ENCODE peak calls at places on chromosomes 11 and 22, in five cellular contexts. One of them, this sample, is unnamed.

GRCh38 chr11:34154059-34154875 is 48.8 kb downstream of the NAT10 start:
- DNase-seq in K562: no peak
- DNase-seq in HepG2: no peak
- DNase-seq in GM12878: peak; percentile 42
- DNase-seq in A549: no peak
- DNase-seq in this sample: no peak

GRCh38 chr11:71447791-71448256 is 369 bp downstream of the DHCR7 start:
- DNase-seq in K562: peak; percentile 85
- DNase-seq in GM12878: no peak
- DNase-seq in A549: peak; percentile 33
- DNase-seq in HepG2: no peak
- DNase-seq in this sample: peak; percentile 79

GRCh38 chr11:134541951-134542350 is 129.9 kb upstream of the B3GAT1 start:
- DNase-seq in A549: no peak
- DNase-seq in K562: no peak
- DNase-seq in GM12878: no peak
- DNase-seq in HepG2: no peak
- DNase-seq in this sample: no peak

GRCh38 chr22:50730941-50731661 is 6.9 kb upstream of the ACR start:
- DNase-seq in HepG2: no peak
- DNase-seq in GM12878: no peak
- DNase-seq in K562: no peak
- DNase-seq in A549: no peak
- DNase-seq in this sample: peak; percentile 39

GRCh38 chr11:44011797-44012196 is 36.0 kb upstream of the ACCSL start:
- DNase-seq in GM12878: no peak
- DNase-seq in K562: no peak
- DNase-seq in A549: no peak
- DNase-seq in HepG2: no peak
- DNase-seq in this sample: no peak

GRCh38 chr11:6387811-6388599 is 2.3 kb upstream of the SMPD1 start:
- DNase-seq in HepG2: peak; percentile 51
- DNase-seq in A549: no peak
- DNase-seq in GM12878: no peak
- DNase-seq in K562: no peak
- DNase-seq in this sample: no peak

GRCh38 chr11:6127881-6128280 is 20.4 kb downstream of the OR56B4 start:
- DNase-seq in HepG2: no peak
- DNase-seq in GM12878: no peak
- DNase-seq in K562: no peak
- DNase-seq in A549: no peak
- DNase-seq in this sample: no peak

GRCh38 chr22:43202326-43202725 is 15.4 kb upstream of the TTLL12 start:
- DNase-seq in GM12878: no peak
- DNase-seq in HepG2: no peak
- DNase-seq in A549: no peak
- DNase-seq in K562: no peak
- DNase-seq in this sample: no peak

GRCh38 chr22:39097098-39098020 is at the start of gene APOBEC3H:
- DNase-seq in K562: no peak
- DNase-seq in GM12878: no peak
- DNase-seq in A549: no peak
- DNase-seq in HepG2: no peak
- DNase-seq in this sample: no peak

DNA sequence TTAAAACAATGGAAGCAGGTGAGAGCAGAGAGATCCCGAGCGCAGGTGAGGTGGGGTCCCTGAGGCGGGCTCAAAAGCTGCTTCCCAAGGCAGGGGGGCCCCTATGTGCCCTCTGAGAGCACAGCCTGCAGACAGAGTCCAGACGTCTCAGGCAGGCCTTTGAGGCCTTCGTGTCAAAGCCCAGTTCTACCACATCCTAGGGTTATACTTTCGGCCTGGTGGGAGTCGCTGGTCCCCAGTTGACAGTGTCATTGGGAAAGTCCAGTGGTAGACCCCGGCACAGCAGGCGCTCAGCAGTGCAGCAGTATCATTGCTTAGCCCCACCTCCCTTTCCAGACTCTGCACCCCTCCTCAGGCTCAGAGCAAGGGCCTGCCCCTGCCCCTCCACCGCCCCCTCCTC is 9.1 kb downstream of the LINC01488 start:
- DNase-seq in A549: no peak
- DNase-seq in HepG2: no peak
- DNase-seq in K562: no peak
- DNase-seq in GM12878: no peak
- DNase-seq in this sample: no peak
- TF ChIP-seq REST in A549: no peak
- TF ChIP-seq REST in HepG2: no peak
- TF ChIP-seq REST in K562: no peak
- TF ChIP-seq REST in GM12878: no peak
- TF ChIP-seq REST in this sample: no peak

GRCh38 chr11:39784873-39785272 is 1674.6 kb downstream of the LRRC4C start:
- DNase-seq in HepG2: no peak
- DNase-seq in K562: no peak
- DNase-seq in A549: no peak
- DNase-seq in GM12878: no peak
- DNase-seq in this sample: no peak

GRCh38 chr11:39786682-39787081 is 1672.8 kb downstream of the LRRC4C start:
- DNase-seq in GM12878: no peak
- DNase-seq in HepG2: no peak
- DNase-seq in K562: no peak
- DNase-seq in A549: no peak
- DNase-seq in this sample: no peak

DNA sequence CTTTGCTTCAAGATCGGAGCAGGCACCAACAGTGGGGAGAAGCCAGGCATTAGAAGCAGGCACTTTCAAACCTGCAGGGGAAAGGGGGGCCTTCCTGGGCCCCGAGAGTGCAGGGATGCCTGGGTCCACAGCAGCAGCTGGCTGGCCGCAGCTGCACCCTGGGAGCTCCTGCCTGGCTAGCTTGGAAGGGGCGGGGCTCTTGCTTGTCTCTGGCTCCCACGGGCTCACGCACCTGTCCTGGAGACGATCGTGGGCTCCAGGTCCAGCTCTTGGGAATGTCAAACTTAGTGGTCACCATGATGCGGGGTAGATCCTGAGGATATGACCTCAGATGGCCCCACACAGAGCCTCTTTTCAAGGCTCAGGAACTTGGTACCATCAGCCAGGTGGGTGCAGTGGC is 1673.2 kb downstream of the LRRC4C start:
- DNase-seq in A549: no peak
- DNase-seq in GM12878: no peak
- DNase-seq in K562: no peak
- DNase-seq in HepG2: no peak
- DNase-seq in this sample: no peak
- TF ChIP-seq USF2 in A549: no peak
- TF ChIP-seq USF2 in GM12878: no peak
- TF ChIP-seq USF2 in K562: no peak
- TF ChIP-seq USF2 in HepG2: no peak
- TF ChIP-seq USF2 in this sample: no peak

GRCh38 chr22:49699928-49700498 is 127.7 kb downstream of the BRD1 start:
- DNase-seq in GM12878: no peak
- DNase-seq in HepG2: no peak
- DNase-seq in A549: no peak
- DNase-seq in K562: no peak
- DNase-seq in this sample: no peak
- TF ChIP-seq REST in GM12878: no peak
- TF ChIP-seq REST in HepG2: no peak
- TF ChIP-seq REST in A549: no peak
- TF ChIP-seq REST in K562: no peak
- TF ChIP-seq REST in this sample: no peak

GRCh38 chr22:47075568-47075967 is 313.1 kb downstream of the TBC1D22A start:
- DNase-seq in GM12878: no peak
- DNase-seq in A549: no peak
- DNase-seq in HepG2: no peak
- DNase-seq in K562: no peak
- DNase-seq in this sample: no peak

GRCh38 chr22:47071078-47071811 is 308.8 kb downstream of the TBC1D22A start:
- DNase-seq in HepG2: no peak
- DNase-seq in A549: no peak
- DNase-seq in K562: no peak
- DNase-seq in GM12878: no peak
- DNase-seq in this sample: no peak

GRCh38 chr22:47072642-47072967 is 310.2 kb downstream of the TBC1D22A start:
- DNase-seq in A549: no peak
- DNase-seq in HepG2: no peak
- DNase-seq in K562: no peak
- DNase-seq in GM12878: no peak
- DNase-seq in this sample: no peak

GRCh38 chr22:47071812-47072641 is 309.6 kb downstream of the TBC1D22A start:
- DNase-seq in HepG2: no peak
- DNase-seq in A549: no peak
- DNase-seq in K562: no peak
- DNase-seq in GM12878: no peak
- DNase-seq in this sample: no peak

GRCh38 chr22:47073101-47073500 is 310.7 kb downstream of the TBC1D22A start:
- DNase-seq in GM12878: no peak
- DNase-seq in K562: no peak
- DNase-seq in A549: no peak
- DNase-seq in HepG2: no peak
- DNase-seq in this sample: no peak
- TF ChIP-seq USF2 in GM12878: no peak
- TF ChIP-seq USF2 in K562: no peak
- TF ChIP-seq USF2 in A549: no peak
- TF ChIP-seq USF2 in HepG2: no peak
- TF ChIP-seq USF2 in this sample: no peak

GRCh38 chr11:20247540-20248138 is 87.4 kb upstream of the DBX1 start:
- DNase-seq in GM12878: no peak
- DNase-seq in K562: no peak
- DNase-seq in A549: no peak
- DNase-seq in HepG2: no peak
- DNase-seq in this sample: no peak

GRCh38 chr11:20248345-20248744 is 88.1 kb upstream of the DBX1 start:
- DNase-seq in A549: no peak
- DNase-seq in K562: no peak
- DNase-seq in GM12878: no peak
- DNase-seq in HepG2: no peak
- DNase-seq in this sample: no peak

GRCh38 chr11:20238712-20239111 is 78.4 kb upstream of the DBX1 start:
- DNase-seq in HepG2: no peak
- DNase-seq in GM12878: no peak
- DNase-seq in K562: no peak
- DNase-seq in A549: no peak
- DNase-seq in this sample: no peak

GRCh38 chr11:20249313-20249873 is 89.1 kb upstream of the DBX1 start:
- DNase-seq in GM12878: no peak
- DNase-seq in A549: no peak
- DNase-seq in HepG2: no peak
- DNase-seq in K562: no peak
- DNase-seq in this sample: no peak

GRCh38 chr11:20243974-20244373 is 83.7 kb upstream of the DBX1 start:
- DNase-seq in GM12878: no peak
- DNase-seq in HepG2: no peak
- DNase-seq in K562: no peak
- DNase-seq in A549: no peak
- DNase-seq in this sample: no peak
- TF ChIP-seq REST in GM12878: no peak
- TF ChIP-seq REST in HepG2: no peak
- TF ChIP-seq REST in K562: no peak
- TF ChIP-seq REST in A549: no peak
- TF ChIP-seq REST in this sample: no peak

This sample was measured in SK-N-SH.